ENCODE peak calls at places on chromosomes 6 and 20, in six cellular contexts. One of them, this sample, is unnamed.
A peak's percentile ranks its signal among the peaks of the same experiment; 100 is the strongest.

GRCh38 chr6:148516116-148517016 is 173.7 kb downstream of the SASH1 start:
- DNase-seq in cardiac muscle cell: no peak
- DNase-seq in mucosa of descending colon: no peak
- DNase-seq in dorsolateral prefrontal cortex: no peak
- DNase-seq in IMR-90: no peak
- DNase-seq in ascending aorta: peak; percentile 58
- DNase-seq in this sample: no peak

GRCh38 chr20:37362231-37362792 is 16.4 kb downstream of the SRC start:
- DNase-seq in cardiac muscle cell: no peak
- DNase-seq in mucosa of descending colon: no peak
- DNase-seq in dorsolateral prefrontal cortex: no peak
- DNase-seq in IMR-90: no peak
- DNase-seq in ascending aorta: peak; percentile 41
- DNase-seq in this sample: no peak

GRCh38 chr6:81998432-81998831 is 246.0 kb upstream of the TENT5A start:
- DNase-seq in cardiac muscle cell: no peak
- DNase-seq in mucosa of descending colon: no peak
- DNase-seq in dorsolateral prefrontal cortex: no peak
- DNase-seq in IMR-90: peak; percentile 84
- DNase-seq in ascending aorta: no peak
- DNase-seq in this sample: peak; percentile 56

GRCh38 chr20:35000922-35001595 is 45.4 kb downstream of the MYH7B start:
- DNase-seq in cardiac muscle cell: no peak
- DNase-seq in mucosa of descending colon: no peak
- DNase-seq in dorsolateral prefrontal cortex: no peak
- DNase-seq in IMR-90: no peak
- DNase-seq in ascending aorta: no peak
- DNase-seq in this sample: no peak

GRCh38 chr6:37103169-37104039 is 66.5 kb upstream of the PIM1 start:
- DNase-seq in cardiac muscle cell: peak; percentile 53
- DNase-seq in mucosa of descending colon: peak; percentile 93
- DNase-seq in dorsolateral prefrontal cortex: peak; percentile 33
- DNase-seq in IMR-90: no peak
- DNase-seq in ascending aorta: peak; percentile 71
- DNase-seq in this sample: peak; percentile 50

GRCh38 chr6:170135821-170136471 is 154.9 kb downstream of the DLL1 start:
- DNase-seq in cardiac muscle cell: no peak
- DNase-seq in mucosa of descending colon: no peak
- DNase-seq in dorsolateral prefrontal cortex: no peak
- DNase-seq in IMR-90: no peak
- DNase-seq in ascending aorta: peak; percentile 56
- DNase-seq in this sample: no peak

GRCh38 chr20:62319346-62319909 is 16.6 kb downstream of the ADRM1 start:
- DNase-seq in cardiac muscle cell: no peak
- DNase-seq in mucosa of descending colon: no peak
- DNase-seq in dorsolateral prefrontal cortex: no peak
- DNase-seq in IMR-90: no peak
- DNase-seq in ascending aorta: no peak
- DNase-seq in this sample: peak; percentile 15

GRCh38 chr6:170147056-170147787 is 143.7 kb downstream of the DLL1 start:
- DNase-seq in cardiac muscle cell: no peak
- DNase-seq in mucosa of descending colon: no peak
- DNase-seq in dorsolateral prefrontal cortex: peak; percentile 59
- DNase-seq in IMR-90: no peak
- DNase-seq in ascending aorta: no peak
- DNase-seq in this sample: no peak

GRCh38 chr6:170605860-170606259 is 21.4 kb upstream of the PDCD2 start:
- DNase-seq in cardiac muscle cell: no peak
- DNase-seq in mucosa of descending colon: no peak
- DNase-seq in dorsolateral prefrontal cortex: no peak
- DNase-seq in IMR-90: no peak
- DNase-seq in ascending aorta: no peak
- DNase-seq in this sample: no peak

GRCh38 chr20:32490942-32491763 is 94.0 kb downstream of the NOL4L start:
- DNase-seq in cardiac muscle cell: no peak
- DNase-seq in mucosa of descending colon: no peak
- DNase-seq in dorsolateral prefrontal cortex: no peak
- DNase-seq in IMR-90: no peak
- DNase-seq in ascending aorta: no peak
- DNase-seq in this sample: no peak

GRCh38 chr20:23365390-23366165 is 3.6 kb downstream of the GZF1 start:
- DNase-seq in cardiac muscle cell: no peak
- DNase-seq in mucosa of descending colon: no peak
- DNase-seq in dorsolateral prefrontal cortex: no peak
- DNase-seq in IMR-90: no peak
- DNase-seq in ascending aorta: no peak
- DNase-seq in this sample: no peak
- TF ChIP-seq CTCF in cardiac muscle cell: no peak
- TF ChIP-seq CTCF in mucosa of descending colon: no peak
- TF ChIP-seq CTCF in dorsolateral prefrontal cortex: no peak
- TF ChIP-seq CTCF in IMR-90: no peak
- TF ChIP-seq CTCF in ascending aorta: no peak
- TF ChIP-seq CTCF in this sample: no peak

GRCh38 chr6:87378947-87379346 is 28.8 kb upstream of the CFAP206 start:
- DNase-seq in cardiac muscle cell: no peak
- DNase-seq in mucosa of descending colon: no peak
- DNase-seq in dorsolateral prefrontal cortex: no peak
- DNase-seq in IMR-90: no peak
- DNase-seq in ascending aorta: no peak
- DNase-seq in this sample: no peak
- H3K4me3 ChIP-seq in cardiac muscle cell: no peak overlapping the region
- H3K4me3 ChIP-seq in mucosa of descending colon: no peak overlapping the region
- H3K4me3 ChIP-seq in dorsolateral prefrontal cortex: no peak overlapping the region
- H3K4me3 ChIP-seq in IMR-90: no peak overlapping the region
- H3K4me3 ChIP-seq in ascending aorta: no peak overlapping the region
- H3K4me3 ChIP-seq in this sample: no peak overlapping the region

GRCh38 chr6:29499704-29500103 is 11.9 kb upstream of the MAS1L start:
- DNase-seq in cardiac muscle cell: no peak
- DNase-seq in mucosa of descending colon: no peak
- DNase-seq in dorsolateral prefrontal cortex: no peak
- DNase-seq in IMR-90: no peak
- DNase-seq in ascending aorta: no peak
- DNase-seq in this sample: no peak
- TF ChIP-seq CTCF in cardiac muscle cell: no peak
- TF ChIP-seq CTCF in mucosa of descending colon: no peak
- TF ChIP-seq CTCF in dorsolateral prefrontal cortex: no peak
- TF ChIP-seq CTCF in IMR-90: no peak
- TF ChIP-seq CTCF in ascending aorta: no peak
- TF ChIP-seq CTCF in this sample: no peak

GRCh38 chr6:52297433-52297832 is 12.9 kb upstream of the MCM3 start:
- DNase-seq in cardiac muscle cell: no peak
- DNase-seq in mucosa of descending colon: no peak
- DNase-seq in dorsolateral prefrontal cortex: no peak
- DNase-seq in IMR-90: no peak
- DNase-seq in ascending aorta: no peak
- DNase-seq in this sample: no peak
- H3K4me3 ChIP-seq in cardiac muscle cell: no peak overlapping the region
- H3K4me3 ChIP-seq in mucosa of descending colon: no peak overlapping the region
- H3K4me3 ChIP-seq in dorsolateral prefrontal cortex: no peak overlapping the region
- H3K4me3 ChIP-seq in IMR-90: no peak overlapping the region
- H3K4me3 ChIP-seq in ascending aorta: no peak overlapping the region
- H3K4me3 ChIP-seq in this sample: no peak overlapping the region

GRCh38 chr6:134267917-134268361 is 50.0 kb downstream of the SGK1 start:
- DNase-seq in cardiac muscle cell: no peak
- DNase-seq in mucosa of descending colon: peak; percentile 55
- DNase-seq in dorsolateral prefrontal cortex: peak; percentile 35
- DNase-seq in IMR-90: no peak
- DNase-seq in ascending aorta: no peak
- DNase-seq in this sample: no peak
- TF ChIP-seq CTCF in cardiac muscle cell: no peak
- TF ChIP-seq CTCF in mucosa of descending colon: no peak
- TF ChIP-seq CTCF in dorsolateral prefrontal cortex: no peak
- TF ChIP-seq CTCF in IMR-90: no peak
- TF ChIP-seq CTCF in ascending aorta: no peak
- TF ChIP-seq CTCF in this sample: no peak